ENCODE peak calls at places on chromosomes 13 and 19, in six cellular contexts. P is spleen; U is CD8-positive, alpha-beta T cell; R is AG09319; M is mesothelial cell of epicardium; O is cardiac fibroblast. I is an unnamed sample.
A peak's percentile ranks its signal among the peaks of the same experiment; 100 is the strongest.

GRCh38 chr19:42330521-42330835 is 5.0 kb downstream of the MEGF8 start:
- DNase-seq in P (no peak), U (no peak), R (peak; percentile 27), M (no peak), O (no peak), I (no peak)

GRCh38 chr13:39417131-39417530 is 185.9 kb downstream of the LHFPL6 start:
- DNase-seq in P (no peak), U (no peak), R (no peak), M (no peak), O (peak; percentile 38), I (no peak)

GRCh38 chr13:30792257-30793000 is 57.1 kb downstream of the ALOX5AP start:
- DNase-seq in P (peak; percentile 80), U (peak; percentile 36), R (peak; percentile 95), M (no peak), O (peak; percentile 92), I (no peak)

GRCh38 chr13:37443538-37443937 is 155.0 kb downstream of the POSTN start:
- DNase-seq in P (no peak), U (no peak), R (peak; percentile 24), M (no peak), O (peak; percentile 97), I (no peak)

GRCh38 chr19:10260141-10260584 is 8.1 kb downstream of the MRPL4 start:
- DNase-seq in P (no peak), U (no peak), R (no peak), M (no peak), O (no peak), I (no peak)

GRCh38 chr19:19507354-19507753 is 8.0 kb downstream of the TSSK6 start:
- DNase-seq in P (no peak), U (no peak), R (no peak), M (no peak), O (no peak), I (no peak)

GRCh38 chr19:18091217-18091608 is 4.5 kb upstream of the IL12RB1 start:
- DNase-seq in P (peak; percentile 96), U (peak; percentile 89), R (no peak), M (no peak), O (no peak), I (no peak)

GRCh38 chr13:106372199-106373160 is 163.0 kb downstream of the EFNB2 start:
- DNase-seq in P (no peak), U (no peak), R (no peak), M (no peak), O (peak; percentile 48), I (no peak)

GRCh38 chr19:49595006-49595818 is 4.2 kb downstream of the PRR12 start:
- DNase-seq in P (no peak), U (no peak), R (no peak), M (no peak), O (no peak), I (no peak)

GRCh38 chr19:49596407-49596806 is 5.4 kb downstream of the PRR12 start:
- DNase-seq in P (no peak), U (no peak), R (no peak), M (no peak), O (no peak), I (no peak)

GRCh38 chr19:49595819-49596404 is 4.9 kb downstream of the PRR12 start:
- DNase-seq in P (peak; percentile 76), U (no peak), R (no peak), M (no peak), O (no peak), I (no peak)

GRCh38 chr19:49597703-49597974 is 6.7 kb downstream of the PRR12 start:
- DNase-seq in P (no peak), U (no peak), R (no peak), M (no peak), O (no peak), I (no peak)

DNA sequence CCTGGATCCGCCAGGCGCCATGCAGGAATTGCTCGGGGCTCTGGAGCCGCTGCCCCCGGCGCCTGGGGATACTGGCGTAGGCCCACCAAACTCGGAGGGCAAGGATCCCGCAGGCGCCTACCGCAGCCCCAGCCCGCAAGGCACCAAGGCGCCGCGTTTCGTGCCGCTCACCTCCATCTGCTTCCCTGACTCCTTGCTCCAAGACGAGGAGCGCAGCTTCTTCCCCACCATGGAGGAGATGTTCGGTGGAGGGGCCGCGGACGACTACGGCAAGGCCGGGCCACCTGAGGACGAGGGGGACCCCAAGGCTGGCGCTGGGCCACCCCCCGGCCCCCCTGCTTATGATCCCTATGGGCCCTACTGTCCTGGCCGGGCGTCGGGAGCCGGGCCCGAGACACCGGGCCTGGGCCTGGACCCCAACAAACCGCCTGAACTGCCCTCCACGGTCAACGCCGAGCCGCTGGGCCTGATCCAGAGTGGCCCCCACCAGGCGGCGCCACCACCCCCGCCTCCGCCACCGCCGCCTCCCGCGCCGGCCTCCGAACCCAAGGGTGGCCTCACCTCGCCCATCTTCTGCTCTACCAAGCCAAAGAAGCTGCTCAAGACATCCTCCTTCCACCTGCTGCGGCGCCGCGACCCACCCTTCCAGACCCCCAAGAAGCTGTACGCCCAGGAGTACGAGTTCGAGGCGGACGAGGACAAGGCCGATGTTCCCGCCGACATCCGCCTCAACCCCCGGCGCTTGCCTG is 6.1 kb downstream of the PRR12 start:
- DNase-seq in P (no peak), U (no peak), R (no peak), M (no peak), O (no peak), I (no peak)
- TF ChIP-seq CTCF in P (no peak), U (no peak), R (no peak), M (no peak), O (no peak), I (peak; percentile 12)

DNA sequence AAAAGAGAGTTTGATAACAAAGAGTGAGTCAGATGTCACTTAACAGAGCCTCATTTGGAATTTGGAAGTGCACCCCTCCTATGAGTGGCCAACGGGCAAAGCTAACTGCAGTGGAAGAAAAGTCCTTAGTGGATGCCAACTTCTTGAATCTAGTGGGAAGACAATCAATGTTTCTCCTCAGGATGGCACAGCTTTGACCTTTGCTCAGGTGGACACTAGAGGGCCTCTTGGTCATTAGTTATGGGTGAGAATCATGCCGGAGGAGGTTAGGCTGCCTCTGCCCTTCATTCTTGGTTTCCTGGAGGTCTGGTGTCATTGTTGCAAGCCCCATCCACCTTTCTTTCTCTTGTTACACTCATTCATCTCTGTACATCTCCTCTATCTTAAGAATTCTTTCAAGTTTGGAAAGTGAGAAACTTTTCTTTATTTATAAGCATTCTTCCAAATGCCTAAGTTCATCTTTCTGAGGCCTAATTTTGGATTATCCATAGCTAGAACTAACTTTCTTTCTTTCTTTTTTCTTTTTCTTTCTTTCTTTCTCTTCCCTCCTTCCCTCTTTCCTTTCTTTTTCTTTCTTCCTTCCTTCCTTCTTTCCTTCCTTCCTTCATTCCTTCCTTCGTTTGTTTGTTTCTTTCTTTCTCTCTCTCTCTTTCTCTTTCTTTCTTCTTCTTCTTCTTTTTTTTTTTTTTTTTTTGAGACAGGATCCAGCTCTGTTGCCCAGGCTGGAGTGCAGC is 327.2 kb upstream of the TSHZ3 start:
- DNase-seq in P (no peak), U (no peak), R (no peak), M (no peak), O (no peak), I (no peak)
- TF ChIP-seq CTCF in P (no peak), U (no peak), R (no peak), M (no peak), O (no peak), I (peak; percentile 9)

GRCh38 chr19:43768273-43769050 is 12.3 kb downstream of the KCNN4 start:
- DNase-seq in P (no peak), U (no peak), R (no peak), M (no peak), O (no peak), I (peak; percentile 55)
- TF ChIP-seq CTCF in P (no peak), U (no peak), R (no peak), M (no peak), O (no peak), I (no peak)

GRCh38 chr13:103299079-103299478 is 232.9 kb upstream of the SLC10A2 start:
- DNase-seq in P (no peak), U (no peak), R (no peak), M (no peak), O (no peak), I (no peak)
- TF ChIP-seq CTCF in P (no peak), U (no peak), R (no peak), M (no peak), O (no peak), I (no peak)

GRCh38 chr19:11678504-11678903 is 60.2 kb downstream of the ZNF823 start:
- DNase-seq in P (no peak), U (no peak), R (no peak), M (no peak), O (no peak), I (no peak)

GRCh38 chr19:11675569-11675968 is 63.2 kb downstream of the ZNF823 start:
- DNase-seq in P (no peak), U (no peak), R (no peak), M (no peak), O (no peak), I (no peak)

GRCh38 chr19:11674067-11674492 is 64.7 kb downstream of the ZNF823 start:
- DNase-seq in P (no peak), U (no peak), R (no peak), M (no peak), O (no peak), I (no peak)

GRCh38 chr19:11673608-11674041 is 65.1 kb downstream of the ZNF823 start:
- DNase-seq in P (peak; percentile 82), U (no peak), R (no peak), M (peak; percentile 58), O (peak; percentile 71), I (no peak)
- TF ChIP-seq CTCF in P (peak; percentile 65), U (no peak), R (peak; percentile 86), M (peak; percentile 46), O (peak; percentile 83), I (peak; percentile 88)

DNA sequence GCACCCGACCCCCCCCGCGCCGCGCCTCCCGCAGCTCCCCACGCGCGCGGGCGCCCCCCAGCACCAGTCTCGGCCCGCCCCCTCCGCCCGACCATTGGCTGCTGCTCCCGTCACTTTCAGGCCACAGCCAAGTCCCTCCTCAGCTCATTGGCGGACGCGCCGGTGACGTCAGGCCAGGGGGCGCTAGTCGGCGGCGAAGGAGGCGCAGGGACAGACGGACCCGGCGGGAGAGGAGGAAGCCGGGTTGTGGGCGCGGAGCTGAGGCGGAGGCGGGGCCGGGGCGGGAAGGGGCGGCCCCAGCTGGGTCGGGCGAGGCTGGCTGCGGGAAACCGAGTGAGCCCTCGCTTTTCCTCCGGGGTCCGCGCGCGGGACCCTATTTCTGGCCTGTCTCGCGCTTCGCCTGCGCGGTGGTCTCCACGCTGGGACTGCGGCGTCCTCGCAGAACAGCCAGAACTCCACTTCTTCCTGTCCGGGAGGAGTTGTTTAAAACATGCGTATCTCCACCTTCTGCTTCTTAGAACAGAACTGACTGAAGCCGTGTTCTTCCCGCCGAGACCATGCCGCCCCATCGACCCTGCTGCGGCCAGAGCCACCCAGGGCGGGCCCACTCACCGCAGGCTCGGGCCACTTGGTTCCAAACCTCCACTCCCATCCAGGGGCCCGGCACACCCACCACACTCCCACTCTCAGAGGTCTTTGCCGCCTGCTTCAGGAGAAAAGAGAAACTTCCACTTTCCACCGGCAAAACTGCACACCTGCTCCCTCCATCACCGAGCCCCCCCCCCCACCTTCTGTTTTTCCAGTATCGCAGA is 459 bp upstream of the TMTC4 start:
- DNase-seq in P (peak; percentile 100), U (peak; percentile 100), R (peak; percentile 93), M (peak; percentile 100), O (peak; percentile 97), I (peak; percentile 100)
- TF ChIP-seq CTCF in P (peak; percentile 64), U (no peak), R (peak; percentile 32), M (no peak), O (peak; percentile 27), I (peak; percentile 75)